ENCODE peak calls at places on chromosomes 4 and X, in seven cellular contexts. E is effector CD4-positive, alpha-beta T cell; K is activated effector memory CD4-positive, alpha-beta T cell treated with Interleukin-2 at 50 U/mL for 16 hours; P is H9; T is T-helper 2 cell; V is OCI-M1; N is iPS DF 6.9. W is an unnamed sample.

GRCh38 chrX:2679534-2680485 is 11.3 kb upstream of the CD99 start:
- DNase-seq in E (no peak), T (no peak), K (no peak), N (no peak), V (no peak), P (no peak), W (no peak)

GRCh38 chrX:15930585-15930984 is 76.0 kb upstream of the AP1S2 start:
- DNase-seq in P (no peak), K (no peak), T (no peak), E (no peak), V (peak), N (no peak), W (no peak)

GRCh38 chr4:14918336-14918735 is 83.9 kb upstream of the CPEB2 start:
- DNase-seq in T (no peak), V (no peak), N (no peak), E (no peak), P (no peak), K (no peak), W (no peak)

GRCh38 chrX:139204903-139205667 is 325.5 kb upstream of the F9 start:
- DNase-seq in N (no peak), E (no peak), V (peak), K (no peak), T (no peak), P (peak), W (peak)

GRCh38 chr4:72604324-72604723 is 35.3 kb upstream of the ADAMTS3 start:
- DNase-seq in E (no peak), P (no peak), N (no peak), V (no peak), K (no peak), T (no peak), W (no peak)

GRCh38 chr4:102500371-102501175 is 586 bp upstream of the NFKB1 start:
- DNase-seq in K (no peak), P (peak), T (no peak), N (no peak), V (peak), E (no peak), W (peak)

GRCh38 chrX:134664202-134664601 is 5.9 kb upstream of the PLAC1 start:
- DNase-seq in K (no peak), V (no peak), N (no peak), T (no peak), E (no peak), P (no peak), W (no peak)

GRCh38 chrX:24145340-24146186 is 4.0 kb upstream of the ZFX start:
- DNase-seq in T (no peak), K (no peak), E (no peak), N (no peak), P (no peak), V (peak), W (no peak)

GRCh38 chrX:54891573-54891972 is 29.1 kb upstream of the TRO start:
- DNase-seq in N (peak), K (no peak), V (peak), T (peak), E (peak), P (no peak), W (peak)

GRCh38 chr4:7769936-7770674 is 169.6 kb downstream of the AFAP1 start:
- DNase-seq in N (peak), P (no peak), E (no peak), T (no peak), V (peak), K (no peak), W (peak)

GRCh38 chr4:184193556-184194525 is 23.8 kb downstream of the ENPP6 start:
- DNase-seq in E (no peak), P (no peak), V (no peak), N (no peak), T (no peak), K (no peak), W (no peak)

GRCh38 chr4:145290953-145291352 is 110.6 kb upstream of the OTUD4 start:
- DNase-seq in V (no peak), P (no peak), N (no peak), T (no peak), K (no peak), E (no peak), W (no peak)

GRCh38 chrX:39133971-39134370 is 332.7 kb downstream of the MID1IP1 start:
- DNase-seq in P (peak), E (no peak), K (no peak), N (no peak), T (no peak), V (peak), W (no peak)